ENCODE peak calls at places on chromosomes 2 and 18, in four cellular contexts. R is PC-9, B is IMR-90, L is aorta. P is an unnamed sample.

GRCh38 chr2:189439342-189439741 is 1.9 kb upstream of the WDR75 start:
- DNase-seq in L (no peak), B (no peak), R (no peak), P (no peak)

GRCh38 chr2:113158884-113159553 is 14.8 kb upstream of the PSD4 start:
- DNase-seq in R (no peak), L (no peak), B (peak), P (no peak)

GRCh38 chr18:73461780-73462059 is 593.9 kb upstream of the NETO1 start:
- DNase-seq in L (no peak), B (peak), R (no peak), P (no peak)

GRCh38 chr2:172836386-172837200 is 100.9 kb downstream of the RAPGEF4 start:
- DNase-seq in R (peak), B (peak), L (no peak), P (no peak)

GRCh38 chr2:68832161-68832869 is 38.9 kb downstream of the BMP10 start:
- DNase-seq in L (peak), B (peak), R (peak), P (peak)

GRCh38 chr2:85772019-85772745 is 18.4 kb downstream of the ATOH8 start:
- DNase-seq in L (peak), R (peak), B (peak), P (peak)

GRCh38 chr2:23563673-23564617 is 179.0 kb downstream of the KLHL29 start:
- DNase-seq in R (no peak), L (peak), B (peak), P (peak)

GRCh38 chr2:178227187-178227586 is 32.9 kb downstream of the OSBPL6 start:
- DNase-seq in L (no peak), R (no peak), B (peak), P (no peak)

GRCh38 chr2:239700946-239701345 is 300.1 kb upstream of the HDAC4 start:
- DNase-seq in R (no peak), B (no peak), L (peak), P (no peak)

GRCh38 chr2:204492417-204492816 is 52.9 kb upstream of the PARD3B start:
- DNase-seq in R (no peak), L (no peak), B (no peak), P (no peak)

GRCh38 chr2:134917958-134918517 is 584 bp upstream of the CCNT2 start:
- DNase-seq in L (no peak), R (no peak), B (no peak), P (no peak)

GRCh38 chr2:66550826-66551225 is 115.9 kb downstream of the MEIS1 start:
- DNase-seq in R (peak), L (no peak), B (no peak), P (no peak)

GRCh38 chr2:133360882-133361281 is 207.4 kb downstream of the NCKAP5 start:
- DNase-seq in B (no peak), L (no peak), R (no peak), P (no peak)

GRCh38 chr2:160932960-160933359 is 227.3 kb upstream of the TANK start:
- DNase-seq in R (peak), L (no peak), B (peak), P (no peak)

GRCh38 chr2:240257940-240258580 is 117.6 kb upstream of the OTOS start:
- DNase-seq in L (peak), R (peak), B (no peak), P (peak)

GRCh38 chr2:157087373-157088005 is 170.0 kb upstream of the GALNT5 start:
- DNase-seq in R (no peak), B (peak), L (peak), P (peak)

GRCh38 chr2:28895189-28895893 is 874 bp downstream of the WDR43 start:
- DNase-seq in L (peak), R (peak), B (peak), P (peak)

GRCh38 chr2:241798631-241799521 is 10.1 kb upstream of the NEU4 start:
- DNase-seq in L (peak), B (no peak), R (no peak), P (peak)

GRCh38 chr2:149487189-149487588 is 100.4 kb downstream of the MMADHC start:
- DNase-seq in L (no peak), R (no peak), B (no peak), P (no peak)

GRCh38 chr18:58992301-58993231 is 127.9 kb downstream of the ZNF532 start:
- DNase-seq in L (no peak), R (no peak), B (no peak), P (no peak)

GRCh38 chr2:153770359-153770991 is 101.2 kb upstream of the GALNT13 start:
- DNase-seq in L (no peak), R (no peak), B (no peak), P (no peak)

GRCh38 chr2:28713582-28714292 is 37.9 kb upstream of the PPP1CB start:
- DNase-seq in R (no peak), L (no peak), B (peak), P (no peak)

GRCh38 chr2:7693246-7694065 is 776.2 kb downstream of the RNF144A start:
- DNase-seq in L (no peak), R (no peak), B (no peak), P (no peak)

GRCh38 chr2:24495451-24495850 is 4.4 kb downstream of the NCOA1 start:
- DNase-seq in B (no peak), R (no peak), L (no peak), P (no peak)

GRCh38 chr2:132632000-132632649 is 37.9 kb downstream of the LYPD1 start:
- DNase-seq in L (no peak), B (peak), R (no peak), P (no peak)

GRCh38 chr2:140063356-140063755 is 1283.2 kb upstream of the NXPH2 start:
- DNase-seq in B (no peak), L (no peak), R (no peak), P (no peak)

GRCh38 chr2:210502997-210503621 is 26.6 kb upstream of the LANCL1 start:
- DNase-seq in L (no peak), R (no peak), B (peak), P (peak)

GRCh38 chr2:136510244-136510643 is 255.1 kb upstream of the THSD7B start:
- DNase-seq in L (no peak), R (no peak), B (no peak), P (no peak)

GRCh38 chr18:49250819-49251388 is 209.5 kb downstream of the DYM start:
- DNase-seq in R (no peak), B (peak), L (no peak), P (no peak)

GRCh38 chr2:217901826-217902225 is 101.0 kb downstream of the TNS1 start:
- DNase-seq in R (no peak), B (peak), L (no peak), P (peak)

GRCh38 chr2:217900780-217901360 is 101.9 kb downstream of the TNS1 start:
- DNase-seq in L (no peak), R (no peak), B (no peak), P (peak)

GRCh38 chr2:217900010-217900779 is 102.6 kb downstream of the TNS1 start:
- DNase-seq in L (no peak), B (no peak), R (no peak), P (peak)

GRCh38 chr2:217902281-217903141 is 100.3 kb downstream of the TNS1 start:
- DNase-seq in L (peak), R (no peak), B (peak), P (peak)

DNA sequence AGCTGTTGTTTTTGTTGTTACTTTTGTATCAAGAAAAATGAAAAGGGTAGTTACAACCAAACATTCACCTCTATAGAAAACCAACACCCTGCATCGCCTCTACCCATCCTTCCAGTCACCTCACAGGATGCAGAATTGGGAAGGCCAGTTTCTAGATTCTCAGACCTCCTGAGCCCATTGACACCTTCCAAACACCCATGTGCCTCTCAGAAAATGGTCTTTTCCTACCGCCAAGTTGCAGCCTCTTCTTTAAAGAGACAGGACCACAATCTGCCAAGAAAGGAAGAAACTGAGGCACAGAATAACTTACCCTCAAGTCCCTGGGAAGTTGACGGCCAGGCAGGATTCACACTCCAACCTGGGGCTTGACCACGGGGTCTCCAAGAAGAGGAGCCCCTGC is 101.4 kb downstream of the TNS1 start:
- DNase-seq in L (no peak), R (peak), B (no peak), P (no peak)
- H3K4me3 ChIP-seq in L (no peak), R (no peak), B (peak), P (no peak)

GRCh38 chr2:120343100-120343432 is 2.9 kb upstream of the INHBB start:
- DNase-seq in L (no peak), B (no peak), R (no peak), P (no peak)
- H3K4me3 ChIP-seq in L (no peak), B (no peak), R (peak), P (no peak)

DNA sequence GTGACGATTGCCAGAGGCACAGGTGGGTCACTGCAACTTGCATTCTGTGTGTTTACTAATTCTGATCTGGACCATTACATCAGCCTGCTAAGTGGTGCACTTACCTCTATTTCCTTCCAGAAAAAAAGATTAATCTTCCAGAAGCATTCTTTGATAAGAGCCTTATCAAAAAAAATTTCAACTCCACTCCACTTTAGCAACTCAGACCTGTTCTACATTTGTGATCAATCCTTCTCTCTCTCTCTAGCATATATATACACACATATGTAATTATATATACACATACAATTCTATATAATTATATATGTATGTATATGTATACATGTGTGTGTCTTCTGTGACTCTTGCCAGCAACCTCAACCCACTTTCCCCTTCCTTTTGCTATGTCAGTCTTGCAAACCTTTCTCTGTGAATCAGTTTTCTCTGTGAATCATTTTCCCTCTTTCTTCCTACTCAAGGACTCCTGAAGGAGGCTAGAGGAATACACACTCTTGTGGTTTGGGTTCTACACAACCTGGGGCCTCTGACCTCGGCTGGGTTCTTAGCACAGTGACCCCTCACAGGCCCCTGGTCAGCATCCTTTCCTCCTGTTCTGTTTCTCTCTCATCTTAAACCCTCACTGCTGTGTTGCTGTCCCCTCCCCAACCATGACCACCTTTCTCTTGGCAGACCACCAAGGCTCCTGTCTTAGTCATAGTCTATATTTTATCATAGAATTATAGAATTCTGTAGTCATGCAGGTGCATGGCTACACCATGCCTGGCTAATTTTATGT is 130.4 kb upstream of the PELI1 start:
- DNase-seq in B (no peak), R (peak), L (no peak), P (no peak)
- H3K4me3 ChIP-seq in B (no peak), R (peak), L (no peak), P (no peak)

GRCh38 chr2:230425377-230425776 is 9.4 kb downstream of the SP100 start:
- DNase-seq in B (no peak), R (no peak), L (no peak), P (no peak)

GRCh38 chr2:230430957-230431635 is 15.1 kb downstream of the SP100 start:
- DNase-seq in L (no peak), B (no peak), R (no peak), P (no peak)

GRCh38 chr2:230423851-230424458 is 8.0 kb downstream of the SP100 start:
- DNase-seq in R (no peak), L (no peak), B (peak), P (no peak)

GRCh38 chr2:230434677-230435324 is 18.8 kb downstream of the SP100 start:
- DNase-seq in B (no peak), R (no peak), L (no peak), P (no peak)

DNA sequence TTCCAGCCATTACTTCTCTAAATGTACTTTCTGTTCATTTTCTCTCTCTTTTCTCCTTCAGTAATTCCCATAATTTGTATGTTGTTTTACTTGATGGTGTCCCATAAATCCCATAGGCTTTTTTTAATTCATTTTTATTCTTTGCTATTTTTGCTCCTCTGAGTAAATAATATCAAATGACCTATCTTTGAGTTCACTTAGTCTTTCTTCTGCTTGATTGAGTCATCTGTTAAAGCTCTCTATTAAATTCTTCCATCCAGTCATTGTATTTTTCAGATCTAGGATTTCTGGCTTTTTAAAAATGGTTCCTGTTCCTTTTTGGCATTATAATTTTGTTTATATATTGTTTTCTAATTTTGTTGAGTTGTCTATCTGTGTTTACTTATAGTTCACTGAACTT is 13.5 kb downstream of the SP100 start:
- DNase-seq in R (no peak), L (no peak), B (no peak), P (no peak)
- H3K4me3 ChIP-seq in R (no peak), L (no peak), B (no peak), P (no peak)

GRCh38 chr2:227703961-227704360 is 13.9 kb downstream of the SLC19A3 start:
- DNase-seq in R (peak), L (no peak), B (peak), P (no peak)
- H3K4me3 ChIP-seq in R (peak), L (no peak), B (no peak), P (no peak)

DNA sequence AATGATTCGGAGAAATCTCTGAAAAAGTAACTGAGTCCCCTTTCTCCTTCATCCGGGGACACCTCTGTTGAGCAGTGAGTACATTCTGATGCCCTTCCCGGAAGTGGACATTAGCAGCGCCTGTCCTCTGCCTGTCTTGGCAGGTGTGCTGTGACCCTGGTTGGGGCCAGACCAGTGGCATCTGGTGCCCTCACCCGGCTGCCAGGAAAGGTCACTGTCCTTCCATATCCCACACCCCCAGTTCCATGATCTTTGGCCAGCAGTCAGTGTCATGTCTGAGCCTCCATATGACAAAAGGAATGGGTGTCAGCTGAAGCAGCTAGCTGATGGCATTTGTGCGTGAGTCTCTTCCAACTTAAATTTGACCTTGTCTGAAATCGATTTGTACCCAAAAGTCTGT is 128.1 kb downstream of the NCK2 start:
- DNase-seq in R (no peak), L (no peak), B (no peak), P (no peak)
- H3K4me3 ChIP-seq in R (no peak), L (no peak), B (no peak), P (no peak)

DNA sequence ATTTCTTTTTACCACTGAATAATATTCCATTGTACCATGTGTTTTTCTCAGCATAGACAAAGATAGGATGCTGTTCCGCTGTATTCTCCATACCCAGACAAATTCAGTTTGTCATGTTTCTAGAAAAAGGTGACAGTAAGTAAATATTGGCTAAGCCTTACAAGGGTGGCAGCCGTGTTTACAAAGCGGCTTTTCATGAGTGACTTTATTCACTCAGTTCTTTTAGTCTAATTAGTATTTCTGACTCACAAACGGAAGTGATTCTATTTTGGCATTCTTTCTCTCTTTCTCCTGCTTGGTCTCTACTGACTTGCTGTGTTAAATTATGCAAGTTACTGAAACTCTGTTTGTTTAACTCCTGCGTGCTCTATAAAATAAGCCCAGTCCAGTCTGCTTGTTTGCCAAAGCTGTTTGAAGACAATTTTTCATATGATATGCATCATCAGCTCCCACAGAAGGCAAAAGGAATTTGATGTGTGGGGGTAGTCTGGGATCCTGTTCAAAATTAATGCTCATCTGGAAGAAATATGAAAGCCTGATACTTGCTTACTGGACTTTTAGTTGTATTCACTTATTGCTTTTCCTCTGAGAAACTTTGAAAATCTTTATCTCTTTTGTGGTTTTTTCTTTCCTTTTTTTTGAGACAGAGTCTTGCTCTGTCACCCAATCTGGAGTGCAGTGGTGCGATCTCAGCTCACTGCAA is 2.3 kb upstream of the PLEKHH2 start:
- DNase-seq in L (no peak), R (peak), B (peak), P (no peak)
- H3K4me3 ChIP-seq in L (no peak), R (peak), B (no peak), P (no peak)

P was measured in right cardiac atrium.